ENCODE peak calls at places on chromosomes 12 and 14, in six cellular contexts. E is activated T-cell treated with anti-CD3 and anti-CD28 coated beads for 1 hour, H is NCI-H345, R is M059J, G is NCI-H1092, J is left cardiac atrium. Y is an unnamed sample.

GRCh38 chr14:28779416-28779941 is 12.9 kb downstream of the FOXG1 start:
- DNase-seq in G (no peak), J (no peak), H (no peak), R (no peak), E (no peak), Y (no peak)

GRCh38 chr12:42585846-42586226 is 3.7 kb downstream of the PRICKLE1 start:
- DNase-seq in J (no peak), E (no peak), R (no peak), H (no peak), G (no peak), Y (no peak)

GRCh38 chr12:29782821-29783772 is 645 bp downstream of the TMTC1 start:
- DNase-seq in E (no peak), H (peak; percentile 55), G (peak; percentile 30), J (peak; percentile 66), R (peak; percentile 27), Y (no peak)

GRCh38 chr14:45867046-45867894 is 614.3 kb upstream of the MIS18BP1 start:
- DNase-seq in E (no peak), R (no peak), J (no peak), G (no peak), H (no peak), Y (no peak)

GRCh38 chr12:93219947-93220346 is 157.8 kb upstream of the NUDT4 start:
- DNase-seq in G (no peak), J (no peak), H (no peak), R (no peak), E (no peak), Y (no peak)

GRCh38 chr12:98397323-98398105 is 117.9 kb upstream of the TMPO start:
- DNase-seq in G (peak; percentile 66), H (peak; percentile 87), R (peak; percentile 70), J (peak; percentile 83), E (peak; percentile 75), Y (peak; percentile 96)

GRCh38 chr12:30909721-30910350 is 16.7 kb upstream of the TSPAN11 start:
- DNase-seq in H (no peak), G (no peak), J (no peak), R (no peak), E (no peak), Y (no peak)

GRCh38 chr12:1293901-1294300 is 300.5 kb downstream of the FBXL14 start:
- DNase-seq in G (no peak), E (no peak), R (no peak), H (no peak), J (no peak), Y (no peak)

GRCh38 chr12:88207921-88208640 is 66.0 kb downstream of the TMTC3 start:
- DNase-seq in H (no peak), J (no peak), G (no peak), R (peak; percentile 88), E (no peak), Y (no peak)

GRCh38 chr12:13182881-13183280 is 13.6 kb upstream of the EMP1 start:
- DNase-seq in E (no peak), J (no peak), H (no peak), G (no peak), R (no peak), Y (no peak)

GRCh38 chr14:62162998-62163589 is 400.9 kb downstream of the SNAPC1 start:
- DNase-seq in R (peak; percentile 40), J (no peak), G (peak; percentile 45), H (peak; percentile 64), E (no peak), Y (peak; percentile 73)

GRCh38 chr12:79850610-79851299 is 84.1 kb downstream of the PPP1R12A start:
- DNase-seq in E (no peak), G (no peak), H (no peak), J (no peak), R (no peak), Y (no peak)

Y was measured in NCI-H748 treated with DMSO at 0.1 percent for 48 hours.